ENCODE peak calls at places on chromosomes 3 and 15, in six cellular contexts. S is CD8-positive, alpha-beta memory T cell; O is endodermal cell; C is right cardiac atrium; K is heart left ventricle; W is uterus. I is an unnamed sample.

GRCh38 chr3:150253622-150254021 is 154.5 kb upstream of the TSC22D2 start:
- DNase-seq in S (no peak), C (no peak), O (no peak), K (peak), W (no peak), I (no peak)

GRCh38 chr15:62545392-62546227 is 380.5 kb upstream of the C2CD4B start:
- DNase-seq in W (peak), C (peak), O (no peak), K (peak), S (no peak), I (peak)

GRCh38 chr3:46734773-46735172 is 17.1 kb upstream of the PRSS50 start:
- DNase-seq in O (no peak), K (no peak), S (no peak), C (no peak), W (no peak), I (no peak)

GRCh38 chr3:10855871-10856662 is 40.0 kb downstream of the SLC6A11 start:
- DNase-seq in K (no peak), W (no peak), O (peak), C (no peak), S (no peak), I (no peak)

GRCh38 chr3:6099458-6100137 is 761.3 kb upstream of the GRM7 start:
- DNase-seq in K (no peak), S (no peak), O (no peak), C (peak), W (no peak), I (no peak)

GRCh38 chr3:52347716-52348635 is 31.9 kb downstream of the DNAH1 start:
- DNase-seq in K (no peak), S (no peak), W (no peak), O (no peak), C (no peak), I (no peak)

GRCh38 chr3:14317057-14317553 is 85.3 kb upstream of the SLC6A6 start:
- DNase-seq in K (no peak), S (no peak), W (no peak), C (no peak), O (peak), I (no peak)

GRCh38 chr15:90545095-90545494 is 15.4 kb downstream of the CRTC3 start:
- DNase-seq in C (peak), S (no peak), W (no peak), K (no peak), O (no peak), I (no peak)

GRCh38 chr15:68526269-68526668 is 52.5 kb upstream of the CORO2B start:
- DNase-seq in O (no peak), K (no peak), C (no peak), W (no peak), S (no peak), I (no peak)

GRCh38 chr15:42490246-42490742 is 647 bp downstream of the ZNF106 start:
- DNase-seq in S (no peak), O (no peak), C (no peak), K (no peak), W (no peak), I (no peak)
- H3K27ac ChIP-seq in S (peak), O (peak), C (peak), K (peak), W (peak), I (peak)

GRCh38 chr15:101296418-101297405 is 1.7 kb upstream of the SNRPA1 start:
- DNase-seq in C (no peak), S (no peak), O (peak), K (no peak), W (no peak), I (no peak)
- H3K27ac ChIP-seq in C (no peak), S (no peak), O (no peak), K (no peak), W (no peak), I (no peak)

DNA sequence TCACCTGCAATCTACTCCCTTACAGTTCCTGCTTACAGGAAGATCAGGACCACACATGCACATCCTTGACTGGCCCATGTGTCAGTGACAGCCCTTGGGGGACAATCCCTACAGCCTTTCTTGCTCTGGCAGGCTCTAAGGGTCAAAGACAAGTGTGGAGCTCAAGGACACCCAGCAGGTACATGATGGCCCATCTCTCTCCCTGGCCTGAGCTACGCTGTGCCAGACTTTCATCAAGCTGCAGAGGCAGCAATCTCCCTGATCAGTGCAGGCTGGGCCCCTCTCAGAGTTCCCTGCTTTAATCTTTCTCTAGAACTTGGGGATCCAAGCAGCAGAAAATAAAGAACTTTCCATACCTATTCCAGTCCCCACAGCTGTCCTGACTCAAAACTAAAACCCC is 2.6 kb downstream of the SEMA7A start:
- DNase-seq in K (no peak), S (no peak), C (peak), O (no peak), W (no peak), I (no peak)
- H3K27ac ChIP-seq in K (no peak), S (peak), C (no peak), O (no peak), W (no peak), I (no peak)

DNA sequence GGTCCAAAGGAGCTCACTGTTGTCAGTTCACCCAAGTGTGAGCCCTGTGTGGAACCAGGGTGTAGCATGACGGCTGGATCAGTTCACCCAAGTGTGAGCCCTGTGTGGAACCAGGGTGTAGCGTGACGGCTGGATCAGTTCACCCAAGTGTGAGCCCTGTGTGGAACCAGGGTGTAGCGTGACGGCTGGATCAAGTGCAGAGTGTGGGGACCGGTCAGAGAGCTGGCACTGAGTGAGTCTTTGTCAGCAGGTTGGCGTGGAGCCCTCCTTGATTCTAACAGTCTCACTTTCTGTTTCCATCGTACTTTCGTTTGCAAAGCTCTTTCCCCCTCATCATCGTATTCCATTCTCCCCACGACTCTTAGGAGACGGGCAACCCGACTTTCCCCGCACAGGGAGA is 57.9 kb upstream of the DLG1 start:
- DNase-seq in K (peak), O (no peak), W (no peak), S (no peak), C (peak), I (peak)
- H3K27ac ChIP-seq in K (no peak), O (no peak), W (no peak), S (no peak), C (peak), I (peak)

GRCh38 chr3:129428382-129429079 is at the start of gene EFCAB12:
- DNase-seq in W (peak), C (peak), O (peak), K (peak), S (peak), I (peak)
- H3K27ac ChIP-seq in W (peak), C (no peak), O (peak), K (no peak), S (peak), I (peak)

GRCh38 chr15:51191072-51191665 is 96.5 kb upstream of the TNFAIP8L3 start:
- DNase-seq in W (no peak), O (no peak), K (no peak), S (no peak), C (no peak), I (no peak)
- H3K27ac ChIP-seq in W (no peak), O (no peak), K (no peak), S (no peak), C (no peak), I (no peak)

I was measured in caudate nucleus.